ENCODE peak calls at places on chromosome 1, in six cellular contexts. X is psoas muscle, V is retina, L is mesothelial cell of epicardium, P is fibroblast of the conjunctiva, Z is GM03348. H is an unnamed sample.

GRCh38 chr1:89607888-89608626 is 24.9 kb upstream of the LRRC8C start:
- DNase-seq in X (no peak), V (no peak), L (no peak), P (no peak), Z (no peak), H (peak; percentile 84)

GRCh38 chr1:27037518-27037917 is 24.9 kb upstream of the TENT5B start:
- DNase-seq in X (no peak), V (no peak), L (no peak), P (no peak), Z (no peak), H (no peak)

GRCh38 chr1:32904797-32905196 is 3.6 kb upstream of the TMEM54 start:
- DNase-seq in X (no peak), V (no peak), L (no peak), P (no peak), Z (no peak), H (no peak)

GRCh38 chr1:209248649-209249279 is 334.8 kb upstream of the CAMK1G start:
- DNase-seq in X (no peak), V (peak; percentile 68), L (peak; percentile 64), P (peak; percentile 44), Z (peak; percentile 56), H (peak; percentile 81)

GRCh38 chr1:118926261-118926660 is 61.9 kb downstream of the TBX15 start:
- DNase-seq in X (no peak), V (no peak), L (no peak), P (no peak), Z (no peak), H (no peak)

GRCh38 chr1:165381745-165382530 is 25.4 kb upstream of the LMX1A start:
- DNase-seq in X (no peak), V (no peak), L (no peak), P (no peak), Z (peak; percentile 63), H (no peak)

GRCh38 chr1:86811539-86811938 is 102.4 kb downstream of the SELENOF start:
- DNase-seq in X (no peak), V (no peak), L (no peak), P (no peak), Z (no peak), H (no peak)

GRCh38 chr1:235942625-235942934 is 75.9 kb upstream of the LYST start:
- DNase-seq in X (no peak), V (no peak), L (no peak), P (no peak), Z (no peak), H (no peak)

GRCh38 chr1:149936076-149936991 is at the start of gene MTMR11:
- DNase-seq in X (no peak), V (peak; percentile 47), L (no peak), P (no peak), Z (peak; percentile 69), H (peak; percentile 17)

GRCh38 chr1:92411511-92411910 is 75.2 kb downstream of the GFI1 start:
- DNase-seq in X (no peak), V (no peak), L (no peak), P (peak; percentile 72), Z (peak; percentile 84), H (peak; percentile 3)

GRCh38 chr1:44068442-44068861 is 37.2 kb upstream of the SLC6A9 start:
- DNase-seq in X (peak; percentile 22), V (no peak), L (no peak), P (no peak), Z (no peak), H (peak; percentile 11)

GRCh38 chr1:211731456-211732275 is 56.2 kb upstream of the NEK2 start:
- DNase-seq in X (no peak), V (no peak), L (no peak), P (no peak), Z (no peak), H (no peak)

GRCh38 chr1:207933205-207933800 is 22.4 kb upstream of the CD34 start:
- DNase-seq in X (no peak), V (no peak), L (no peak), P (no peak), Z (no peak), H (no peak)

GRCh38 chr1:165837838-165838364 is 10.5 kb downstream of the UCK2 start:
- DNase-seq in X (no peak), V (no peak), L (no peak), P (no peak), Z (no peak), H (peak; percentile 62)

GRCh38 chr1:223771814-223772770 is 59.8 kb downstream of the CAPN2 start:
- DNase-seq in X (no peak), V (no peak), L (peak; percentile 52), P (peak; percentile 61), Z (peak; percentile 75), H (peak; percentile 96)

GRCh38 chr1:9331016-9331415 is 38.3 kb downstream of the SPSB1 start:
- DNase-seq in X (no peak), V (no peak), L (no peak), P (no peak), Z (no peak), H (no peak)

GRCh38 chr1:192861860-192862259 is 53.0 kb downstream of the RGS2 start:
- DNase-seq in X (no peak), V (no peak), L (no peak), P (no peak), Z (no peak), H (no peak)

GRCh38 chr1:214558002-214558770 is 6.8 kb upstream of the PTPN14 start:
- DNase-seq in X (peak; percentile 34), V (no peak), L (no peak), P (no peak), Z (peak; percentile 88), H (peak; percentile 66)

GRCh38 chr1:24175033-24175755 is 11.9 kb downstream of the IFNLR1 start:
- DNase-seq in X (no peak), V (no peak), L (no peak), P (no peak), Z (no peak), H (no peak)

GRCh38 chr1:211944733-211945500 is 90.4 kb downstream of the INTS7 start:
- DNase-seq in X (no peak), V (no peak), L (no peak), P (peak; percentile 10), Z (peak; percentile 36), H (no peak)

GRCh38 chr1:24318238-24318987 is 744 bp upstream of the GRHL3 start:
- DNase-seq in X (no peak), V (no peak), L (no peak), P (no peak), Z (peak; percentile 73), H (no peak)

GRCh38 chr1:41515131-41515678 is 30.7 kb upstream of the EDN2 start:
- DNase-seq in X (no peak), V (no peak), L (no peak), P (no peak), Z (no peak), H (no peak)

GRCh38 chr1:174995916-174996315 is 3.8 kb upstream of the CACYBP start:
- DNase-seq in X (no peak), V (no peak), L (no peak), P (no peak), Z (no peak), H (no peak)

GRCh38 chr1:203584040-203584439 is 42.6 kb upstream of the ATP2B4 start:
- DNase-seq in X (no peak), V (no peak), L (no peak), P (no peak), Z (peak; percentile 69), H (no peak)

GRCh38 chr1:10514490-10515235 is 39.9 kb downstream of the PEX14 start:
- DNase-seq in X (no peak), V (peak; percentile 69), L (no peak), P (no peak), Z (peak; percentile 50), H (peak; percentile 57)

GRCh38 chr1:50332941-50333594 is 90.2 kb downstream of the DMRTA2 start:
- DNase-seq in X (peak; percentile 62), V (peak; percentile 93), L (peak; percentile 74), P (no peak), Z (peak; percentile 86), H (peak; percentile 73)

GRCh38 chr1:15279576-15280230 is 32.7 kb downstream of the FHAD1 start:
- DNase-seq in X (no peak), V (no peak), L (no peak), P (no peak), Z (no peak), H (no peak)

GRCh38 chr1:171754381-171754705 is 12.5 kb upstream of the VAMP4 start:
- DNase-seq in X (no peak), V (no peak), L (no peak), P (no peak), Z (peak; percentile 88), H (no peak)

H was measured in dermis blood vessel endothelial cell.